ENCODE peak calls at places on chromosomes 4 and X, in six cellular contexts. X is K562, H is HepG2, B is A549, N is NB4, L is HCT116. M is an unnamed sample.

GRCh38 chrX:150683536-150684146 is 9.6 kb upstream of the MTMR1 start:
- DNase-seq in X (peak; percentile 27), B (peak; percentile 35), N (peak; percentile 57), H (peak; percentile 26), L (peak; percentile 12), M (no peak)

GRCh38 chrX:291411-291901 is 10.3 kb downstream of the PLCXD1 start:
- DNase-seq in L (no peak), X (no peak), B (no peak), H (no peak), N (no peak), M (no peak)

GRCh38 chr4:158006973-158007372 is 165.9 kb downstream of the GASK1B start:
- DNase-seq in X (no peak), L (no peak), B (no peak), H (no peak), N (no peak), M (no peak)

GRCh38 chrX:12497832-12498591 is 293.2 kb upstream of the PRPS2 start:
- DNase-seq in H (no peak), B (peak; percentile 2), N (peak; percentile 14), X (peak; percentile 8), L (no peak), M (peak; percentile 60)

GRCh38 chr4:15690020-15690809 is 8.6 kb downstream of the FAM200B start:
- DNase-seq in N (peak; percentile 86), L (peak; percentile 57), B (peak; percentile 45), H (peak; percentile 61), X (no peak), M (no peak)

GRCh38 chrX:147228153-147228552 is 413.6 kb upstream of the CXorf51A start:
- DNase-seq in N (no peak), H (no peak), L (no peak), X (no peak), B (no peak), M (no peak)

GRCh38 chr4:17280266-17280665 is 231.6 kb downstream of the QDPR start:
- DNase-seq in N (no peak), L (no peak), B (no peak), X (no peak), H (no peak), M (no peak)

GRCh38 chr4:13540446-13541175 is 3.7 kb downstream of the NKX3-2 start:
- DNase-seq in L (no peak), B (no peak), N (no peak), H (no peak), X (no peak), M (no peak)

GRCh38 chrX:13373807-13374187 is 53.9 kb upstream of the ATXN3L start:
- DNase-seq in N (no peak), X (no peak), B (no peak), L (no peak), H (no peak), M (no peak)

GRCh38 chr4:150986085-150986484 is 29.0 kb downstream of the LRBA start:
- DNase-seq in X (no peak), H (no peak), N (no peak), L (no peak), B (no peak), M (no peak)

GRCh38 chr4:26766142-26766541 is 94.5 kb upstream of the STIM2 start:
- DNase-seq in X (no peak), H (no peak), L (no peak), B (no peak), N (peak; percentile 52), M (no peak)

GRCh38 chr4:140005699-140006098 is 148.3 kb downstream of the MAML3 start:
- DNase-seq in X (no peak), L (no peak), N (no peak), B (no peak), H (no peak), M (no peak)

GRCh38 chrX:31423575-31424284 is 351.9 kb upstream of the FTHL17 start:
- DNase-seq in X (peak; percentile 11), H (peak; percentile 15), N (peak; percentile 29), B (peak; percentile 1), L (no peak), M (peak; percentile 23)

GRCh38 chrX:133999013-133999705 is 13.8 kb upstream of the GPC3 start:
- DNase-seq in N (peak; percentile 7), L (no peak), B (no peak), H (no peak), X (no peak), M (no peak)

DNA sequence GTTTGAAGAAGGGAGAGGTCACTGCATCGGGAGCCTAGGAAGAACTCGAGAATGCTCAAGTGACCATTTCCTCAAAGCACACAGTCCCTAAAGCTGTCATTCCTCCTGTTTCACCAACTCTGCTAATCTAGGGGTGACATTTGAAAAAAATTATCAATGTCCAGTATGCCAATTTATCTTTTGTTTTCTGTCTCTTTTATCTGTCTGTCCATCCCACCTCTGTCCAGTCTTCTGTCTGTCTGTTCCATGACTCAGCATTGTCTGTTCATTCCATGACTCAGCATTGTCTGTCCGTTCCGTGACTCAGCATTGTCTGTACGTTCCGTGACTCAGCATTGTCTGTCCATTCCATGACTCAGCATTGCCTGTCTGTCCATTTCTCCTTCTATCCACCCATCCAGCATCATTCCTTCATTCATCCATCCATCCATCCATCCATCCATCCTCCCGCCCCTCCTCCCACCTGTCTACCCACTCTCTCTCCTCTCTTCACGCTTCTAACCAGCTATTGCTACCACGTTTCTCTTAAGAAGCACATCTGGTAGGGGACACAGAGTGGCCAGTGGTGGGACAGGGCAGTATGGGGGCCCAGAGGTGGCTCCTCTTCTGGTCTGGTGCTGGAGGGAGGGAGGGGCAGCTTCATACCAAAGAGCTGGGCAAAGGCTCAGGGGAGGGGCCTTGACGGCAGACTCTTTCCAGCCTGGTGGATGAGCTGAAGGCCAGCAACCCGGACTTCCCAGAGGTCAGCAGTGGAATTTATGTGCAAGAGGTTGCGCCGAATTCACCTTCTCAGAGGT is 34.1 kb downstream of the HTRA3 start:
- DNase-seq in X (peak; percentile 65), N (peak; percentile 93), H (peak; percentile 49), L (peak; percentile 62), B (peak; percentile 42), M (no peak)
- TF ChIP-seq MAX in X (no peak), N (peak; percentile 51), H (peak; percentile 26), L (no peak), B (peak; percentile 22), M (no peak)

GRCh38 chr4:145879598-145879997 is 59.0 kb downstream of the ZNF827 start:
- DNase-seq in H (no peak), X (no peak), B (no peak), N (no peak), L (no peak), M (no peak)
- TF ChIP-seq MAX in H (no peak), X (no peak), B (no peak), N (no peak), L (no peak), M (no peak)

GRCh38 chr4:161881370-161881769 is 282.4 kb downstream of the FSTL5 start:
- DNase-seq in L (no peak), B (no peak), H (no peak), N (no peak), X (no peak), M (no peak)
- TF ChIP-seq MAX in L (no peak), B (no peak), H (no peak), N (no peak), X (no peak), M (no peak)

DNA sequence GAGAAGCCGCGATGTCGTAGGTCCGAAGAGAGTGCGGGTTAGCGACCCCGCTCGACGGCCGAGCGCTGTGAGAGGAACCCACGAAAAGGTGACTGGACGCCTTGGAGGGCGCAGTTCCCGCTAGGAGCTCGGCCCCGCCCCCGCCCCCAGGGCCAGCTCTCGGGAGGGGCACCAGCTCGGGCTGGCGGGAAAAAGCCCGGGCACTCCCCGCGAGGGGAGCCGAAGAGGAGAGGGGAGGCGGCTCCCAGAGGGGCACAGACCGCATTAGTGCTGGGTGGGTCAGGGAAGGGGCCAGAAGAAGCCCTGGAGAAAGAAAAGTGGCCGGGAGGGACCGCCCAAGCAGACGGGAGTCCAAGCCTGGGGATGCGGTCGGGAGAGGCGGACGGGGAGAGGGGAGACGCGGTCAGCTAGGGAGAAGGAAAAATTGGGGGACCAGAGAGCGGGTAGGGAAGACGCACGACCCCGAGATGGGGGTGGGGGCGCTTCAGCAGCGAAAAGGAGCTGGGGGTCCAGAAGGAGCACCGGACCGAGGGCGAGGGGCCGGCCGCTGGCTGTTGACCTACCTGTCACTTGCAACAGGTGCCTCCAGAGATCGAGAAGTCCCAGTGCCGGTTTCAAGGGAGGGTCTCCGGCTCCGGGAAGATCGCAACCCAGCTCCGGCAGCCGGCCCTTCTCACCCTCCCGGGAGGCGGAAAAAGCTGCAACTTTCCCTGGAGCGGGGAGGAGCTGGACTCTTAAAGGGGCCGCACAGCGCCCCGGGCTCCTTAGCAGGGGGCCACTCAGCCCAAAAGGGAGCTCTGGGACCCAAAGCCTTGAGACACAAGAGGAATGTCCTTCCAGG is at the start of gene SYTL4:
- DNase-seq in L (peak; percentile 7), N (no peak), X (peak; percentile 38), H (no peak), B (peak; percentile 49), M (peak; percentile 47)
- TF ChIP-seq MAX in L (no peak), N (no peak), X (no peak), H (no peak), B (no peak), M (no peak)

DNA sequence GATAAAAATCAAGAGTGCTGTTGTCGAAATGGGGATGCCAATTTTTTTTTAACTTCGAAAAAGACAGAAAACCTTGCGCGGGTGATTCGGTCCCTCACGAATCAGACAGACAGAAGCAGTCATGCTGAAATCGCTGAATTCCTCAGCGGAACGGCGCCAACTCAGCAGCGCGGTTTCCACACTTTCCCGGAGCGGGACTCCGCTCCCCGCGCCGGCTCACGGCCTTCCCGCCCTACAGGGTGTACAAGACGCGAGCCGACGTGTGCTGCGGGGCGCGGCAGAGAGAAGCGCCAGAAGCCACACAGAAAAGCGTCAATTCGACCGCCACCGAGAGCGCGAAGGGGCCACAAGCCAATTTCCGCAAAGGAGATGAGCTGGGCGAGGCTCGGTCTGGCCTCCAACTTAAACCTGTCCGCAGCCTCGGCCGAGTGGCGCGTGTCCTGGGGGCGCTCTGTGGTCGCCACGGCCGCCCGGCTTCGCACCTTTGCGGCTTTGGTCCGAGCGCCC is 1.3 kb downstream of the NEXMIF start:
- DNase-seq in X (no peak), B (no peak), N (no peak), H (no peak), L (no peak), M (peak; percentile 15)
- TF ChIP-seq MAX in X (no peak), B (no peak), N (no peak), H (no peak), L (no peak), M (no peak)

GRCh38 chrX:74293343-74293946 is 10.5 kb upstream of the ZCCHC13 start:
- DNase-seq in B (peak; percentile 76), L (peak; percentile 57), X (peak; percentile 83), H (peak; percentile 52), N (peak; percentile 79), M (peak; percentile 47)
- TF ChIP-seq MAX in B (no peak), L (no peak), X (no peak), H (peak; percentile 25), N (no peak), M (no peak)

GRCh38 chr4:118018381-118018780 is 15.9 kb upstream of the NDST3 start:
- DNase-seq in L (no peak), B (no peak), X (no peak), H (no peak), N (no peak), M (no peak)
- TF ChIP-seq MAX in L (no peak), B (no peak), X (no peak), H (no peak), N (no peak), M (no peak)

M was measured in WTC11.